ENCODE peak calls at places on chromosomes 6 and 20, in seven cellular contexts. One of them, this sample, is unnamed.

GRCh38 chr6:156731436-156731835 is 45.7 kb upstream of the ARID1B start:
- DNase-seq in breast epithelium: no peak
- DNase-seq in left lung: no peak
- DNase-seq in HepG2: no peak
- DNase-seq in CD8-positive, alpha-beta T cell: no peak
- DNase-seq in keratinocyte: no peak
- DNase-seq in hepatocyte: no peak
- DNase-seq in this sample: no peak

GRCh38 chr6:72422126-72422680 is 199.7 kb upstream of the KCNQ5 start:
- DNase-seq in breast epithelium: no peak
- DNase-seq in left lung: no peak
- DNase-seq in HepG2: no peak
- DNase-seq in CD8-positive, alpha-beta T cell: no peak
- DNase-seq in keratinocyte: peak
- DNase-seq in hepatocyte: no peak
- DNase-seq in this sample: no peak

GRCh38 chr20:62277253-62277652 is 25.5 kb upstream of the ADRM1 start:
- DNase-seq in breast epithelium: no peak
- DNase-seq in left lung: no peak
- DNase-seq in HepG2: no peak
- DNase-seq in CD8-positive, alpha-beta T cell: no peak
- DNase-seq in keratinocyte: no peak
- DNase-seq in hepatocyte: no peak
- DNase-seq in this sample: no peak

GRCh38 chr20:23106271-23106851 is 20.2 kb upstream of the CD93 start:
- DNase-seq in breast epithelium: no peak
- DNase-seq in left lung: no peak
- DNase-seq in HepG2: no peak
- DNase-seq in CD8-positive, alpha-beta T cell: no peak
- DNase-seq in keratinocyte: no peak
- DNase-seq in hepatocyte: no peak
- DNase-seq in this sample: no peak

GRCh38 chr6:44034391-44034861 is 92.8 kb downstream of the MRPL14 start:
- DNase-seq in breast epithelium: no peak
- DNase-seq in left lung: no peak
- DNase-seq in HepG2: no peak
- DNase-seq in CD8-positive, alpha-beta T cell: no peak
- DNase-seq in keratinocyte: no peak
- DNase-seq in hepatocyte: no peak
- DNase-seq in this sample: no peak

GRCh38 chr20:35312348-35312747 is 20.1 kb upstream of the FAM83C start:
- DNase-seq in breast epithelium: no peak
- DNase-seq in left lung: no peak
- DNase-seq in HepG2: peak
- DNase-seq in CD8-positive, alpha-beta T cell: no peak
- DNase-seq in keratinocyte: no peak
- DNase-seq in hepatocyte: no peak
- DNase-seq in this sample: no peak

GRCh38 chr6:18016133-18016532 is 28.7 kb upstream of the KIF13A start:
- DNase-seq in breast epithelium: no peak
- DNase-seq in left lung: no peak
- DNase-seq in HepG2: no peak
- DNase-seq in CD8-positive, alpha-beta T cell: no peak
- DNase-seq in keratinocyte: peak
- DNase-seq in hepatocyte: no peak
- DNase-seq in this sample: no peak

GRCh38 chr20:1802385-1803215 is 92.6 kb upstream of the SIRPA start:
- DNase-seq in breast epithelium: no peak
- DNase-seq in left lung: peak
- DNase-seq in HepG2: peak
- DNase-seq in CD8-positive, alpha-beta T cell: peak
- DNase-seq in keratinocyte: no peak
- DNase-seq in hepatocyte: peak
- DNase-seq in this sample: no peak

GRCh38 chr6:52544325-52545022 is 32.4 kb downstream of the TRAM2 start:
- DNase-seq in breast epithelium: no peak
- DNase-seq in left lung: no peak
- DNase-seq in HepG2: peak
- DNase-seq in CD8-positive, alpha-beta T cell: no peak
- DNase-seq in keratinocyte: no peak
- DNase-seq in hepatocyte: no peak
- DNase-seq in this sample: no peak

GRCh38 chr6:104705095-104705707 is 154.5 kb downstream of the HACE1 start:
- DNase-seq in breast epithelium: no peak
- DNase-seq in left lung: no peak
- DNase-seq in HepG2: no peak
- DNase-seq in CD8-positive, alpha-beta T cell: peak
- DNase-seq in keratinocyte: peak
- DNase-seq in hepatocyte: no peak
- DNase-seq in this sample: no peak

GRCh38 chr6:148887181-148887580 is 140.4 kb downstream of the UST start:
- DNase-seq in breast epithelium: peak
- DNase-seq in left lung: no peak
- DNase-seq in HepG2: no peak
- DNase-seq in CD8-positive, alpha-beta T cell: no peak
- DNase-seq in keratinocyte: no peak
- DNase-seq in hepatocyte: no peak
- DNase-seq in this sample: no peak

GRCh38 chr6:56593801-56594318 is 48.8 kb downstream of the DST start:
- DNase-seq in breast epithelium: no peak
- DNase-seq in left lung: no peak
- DNase-seq in HepG2: no peak
- DNase-seq in CD8-positive, alpha-beta T cell: no peak
- DNase-seq in keratinocyte: no peak
- DNase-seq in hepatocyte: no peak
- DNase-seq in this sample: no peak
- TF ChIP-seq CTCF in breast epithelium: no peak
- TF ChIP-seq CTCF in left lung: no peak
- TF ChIP-seq CTCF in HepG2: no peak
- TF ChIP-seq CTCF in CD8-positive, alpha-beta T cell: no peak
- TF ChIP-seq CTCF in keratinocyte: no peak
- TF ChIP-seq CTCF in hepatocyte: no peak
- TF ChIP-seq CTCF in this sample: no peak

GRCh38 chr6:34867484-34867883 is 20.4 kb downstream of the TAF11 start:
- DNase-seq in breast epithelium: no peak
- DNase-seq in left lung: no peak
- DNase-seq in HepG2: peak
- DNase-seq in CD8-positive, alpha-beta T cell: no peak
- DNase-seq in keratinocyte: no peak
- DNase-seq in hepatocyte: no peak
- DNase-seq in this sample: no peak
- TF ChIP-seq CTCF in breast epithelium: no peak
- TF ChIP-seq CTCF in left lung: no peak
- TF ChIP-seq CTCF in HepG2: peak
- TF ChIP-seq CTCF in CD8-positive, alpha-beta T cell: no peak
- TF ChIP-seq CTCF in keratinocyte: peak
- TF ChIP-seq CTCF in hepatocyte: no peak
- TF ChIP-seq CTCF in this sample: no peak

DNA sequence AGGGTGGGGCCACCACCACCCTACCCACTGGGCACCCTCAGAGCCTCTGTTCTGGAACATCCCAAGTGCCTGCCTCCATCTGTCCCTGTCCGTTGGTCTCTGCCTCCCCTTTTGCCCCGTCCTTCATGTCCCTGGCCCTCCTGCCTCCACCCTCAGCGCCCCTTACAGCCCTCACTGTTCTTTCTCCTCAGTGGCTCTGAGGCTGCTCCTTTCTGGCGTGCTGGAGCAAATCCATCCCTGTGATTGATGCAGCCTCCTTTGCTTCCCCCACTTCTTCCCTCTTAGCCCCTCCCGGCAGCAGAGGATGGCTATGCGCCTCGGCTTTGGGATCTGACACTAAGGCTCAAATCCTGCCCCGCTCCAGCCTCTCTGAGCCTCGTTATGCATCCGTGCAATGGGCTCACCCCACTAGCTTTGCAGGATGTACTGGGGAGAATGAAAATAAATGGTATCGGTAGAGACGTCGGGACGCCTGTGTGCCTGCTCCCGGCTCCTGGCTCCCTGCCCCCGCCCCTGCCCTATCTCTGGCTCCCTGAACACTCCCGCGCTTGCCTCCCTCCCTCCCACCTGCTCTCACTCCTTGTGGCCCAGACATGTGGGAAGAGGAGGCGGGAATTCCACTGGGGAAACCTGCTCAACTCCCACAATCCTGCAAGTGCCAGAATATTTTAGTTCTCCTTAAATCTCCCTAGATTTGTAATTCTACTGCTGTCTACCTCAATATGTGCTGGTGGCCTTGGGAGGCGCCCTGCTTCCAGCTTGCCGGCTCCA is 13.1 kb downstream of the VSTM2L start:
- DNase-seq in breast epithelium: no peak
- DNase-seq in left lung: no peak
- DNase-seq in HepG2: peak
- DNase-seq in CD8-positive, alpha-beta T cell: no peak
- DNase-seq in keratinocyte: no peak
- DNase-seq in hepatocyte: no peak
- DNase-seq in this sample: no peak
- TF ChIP-seq CTCF in breast epithelium: no peak
- TF ChIP-seq CTCF in left lung: no peak
- TF ChIP-seq CTCF in HepG2: peak
- TF ChIP-seq CTCF in CD8-positive, alpha-beta T cell: no peak
- TF ChIP-seq CTCF in keratinocyte: peak
- TF ChIP-seq CTCF in hepatocyte: no peak
- TF ChIP-seq CTCF in this sample: no peak

DNA sequence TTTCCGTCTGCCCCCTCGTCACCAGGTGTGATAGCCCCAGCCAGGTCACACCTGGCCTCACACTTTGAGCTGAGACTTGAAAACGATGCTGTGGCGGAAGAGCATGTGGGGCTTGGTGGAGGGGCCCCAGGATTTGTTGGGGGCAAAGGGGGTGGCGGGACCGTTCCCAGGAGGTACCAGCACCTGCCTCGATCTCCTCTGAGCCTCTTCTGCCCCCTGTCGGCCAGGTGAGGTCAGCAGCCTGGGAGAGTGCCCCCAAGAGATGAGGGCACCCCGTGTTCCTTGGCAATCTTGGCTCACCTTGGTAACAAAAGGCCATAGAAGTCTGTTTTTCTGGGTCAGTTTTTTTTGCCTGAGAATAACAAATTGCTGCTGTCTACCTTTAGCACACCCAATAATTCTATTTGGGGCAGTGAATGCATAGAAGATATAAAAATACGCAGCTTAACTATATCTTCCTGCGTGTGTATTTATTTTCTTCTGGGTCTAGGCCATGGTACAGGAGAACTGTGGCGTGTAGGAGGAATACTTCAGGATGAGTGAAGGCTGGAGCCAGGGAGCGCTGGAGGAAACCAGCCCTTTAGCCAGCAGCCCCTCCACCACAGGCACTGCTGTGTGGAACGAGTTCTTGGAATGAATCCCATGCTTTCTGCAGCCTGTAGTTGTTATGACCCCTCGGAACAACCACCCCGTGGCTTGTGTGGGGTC is 25.2 kb downstream of the SPATA2 start:
- DNase-seq in breast epithelium: no peak
- DNase-seq in left lung: no peak
- DNase-seq in HepG2: no peak
- DNase-seq in CD8-positive, alpha-beta T cell: no peak
- DNase-seq in keratinocyte: no peak
- DNase-seq in hepatocyte: no peak
- DNase-seq in this sample: peak
- TF ChIP-seq CTCF in breast epithelium: no peak
- TF ChIP-seq CTCF in left lung: peak
- TF ChIP-seq CTCF in HepG2: peak
- TF ChIP-seq CTCF in CD8-positive, alpha-beta T cell: no peak
- TF ChIP-seq CTCF in keratinocyte: peak
- TF ChIP-seq CTCF in hepatocyte: no peak
- TF ChIP-seq CTCF in this sample: no peak

DNA sequence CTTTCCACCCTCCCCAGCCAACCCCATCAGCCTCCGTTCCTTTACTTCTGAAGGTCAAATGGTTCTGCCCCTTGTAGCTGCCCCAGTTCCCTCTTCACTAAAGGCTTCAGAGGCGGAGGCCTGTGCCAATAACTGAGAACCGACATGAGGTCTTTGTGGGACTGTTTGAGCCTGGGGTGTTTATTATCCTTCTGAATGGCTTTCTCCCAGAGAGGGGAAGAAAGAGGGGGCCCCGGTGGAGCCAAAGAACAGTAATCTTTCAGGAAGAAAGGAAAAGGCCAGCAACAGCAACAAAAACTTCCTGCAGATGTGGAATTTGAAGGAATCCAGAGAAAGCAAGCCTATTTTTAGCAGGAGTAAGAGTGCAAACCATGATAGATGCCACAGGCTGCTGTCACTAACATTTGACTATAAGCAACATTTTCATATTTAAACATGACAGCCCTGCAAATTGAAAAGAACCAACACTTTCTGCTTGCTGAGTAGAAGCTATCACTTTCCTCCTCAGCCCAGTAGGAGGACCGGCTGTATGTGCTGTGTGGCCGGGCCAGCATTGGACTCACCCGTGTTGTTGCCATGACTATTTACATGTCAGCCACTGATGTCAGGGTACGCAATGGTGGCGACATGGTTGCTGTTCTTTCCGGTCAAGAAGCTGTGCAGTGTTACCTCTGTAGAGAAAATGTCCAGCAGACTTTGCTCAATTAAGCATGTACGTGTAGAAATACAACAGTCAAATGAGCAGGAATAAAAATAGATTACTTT is 121.3 kb downstream of the SOBP start:
- DNase-seq in breast epithelium: no peak
- DNase-seq in left lung: no peak
- DNase-seq in HepG2: no peak
- DNase-seq in CD8-positive, alpha-beta T cell: no peak
- DNase-seq in keratinocyte: no peak
- DNase-seq in hepatocyte: no peak
- DNase-seq in this sample: no peak
- TF ChIP-seq CTCF in breast epithelium: no peak
- TF ChIP-seq CTCF in left lung: no peak
- TF ChIP-seq CTCF in HepG2: no peak
- TF ChIP-seq CTCF in CD8-positive, alpha-beta T cell: no peak
- TF ChIP-seq CTCF in keratinocyte: no peak
- TF ChIP-seq CTCF in hepatocyte: no peak
- TF ChIP-seq CTCF in this sample: no peak

DNA sequence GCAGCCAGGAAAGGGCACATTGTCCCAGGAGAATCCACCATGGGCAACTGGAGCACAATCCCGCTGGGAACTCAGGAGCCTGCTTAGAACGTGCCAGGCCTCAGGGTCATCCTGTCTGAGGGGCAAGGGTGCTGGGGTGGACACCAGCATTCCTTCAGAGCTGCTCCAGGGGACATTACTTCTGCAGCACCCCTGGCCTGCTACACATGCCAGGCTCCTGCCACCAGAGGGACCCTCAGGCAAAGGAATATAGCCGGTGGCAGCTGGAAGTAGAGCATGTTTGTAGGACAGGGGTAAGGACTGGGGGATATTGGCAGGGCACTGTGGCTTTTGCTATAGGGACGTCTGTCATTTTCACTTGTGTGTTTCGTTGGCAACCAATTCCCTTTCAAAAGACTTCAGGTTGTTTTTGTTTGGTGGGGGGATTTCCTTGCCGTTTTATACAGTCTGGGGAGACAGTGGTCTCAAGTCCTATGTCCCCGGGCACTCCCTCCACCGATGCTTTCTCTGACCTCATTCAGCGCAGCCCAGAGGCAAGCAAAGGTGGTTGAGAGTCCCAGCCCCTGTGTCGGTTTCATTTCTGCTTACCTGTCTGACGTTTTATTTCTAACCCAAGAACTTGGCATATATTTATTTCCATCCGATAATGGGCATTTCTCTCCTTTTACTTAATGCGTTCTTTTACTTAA is 130.8 kb downstream of the JPH2 start:
- DNase-seq in breast epithelium: peak
- DNase-seq in left lung: peak
- DNase-seq in HepG2: peak
- DNase-seq in CD8-positive, alpha-beta T cell: peak
- DNase-seq in keratinocyte: no peak
- DNase-seq in hepatocyte: peak
- DNase-seq in this sample: no peak
- TF ChIP-seq CTCF in breast epithelium: no peak
- TF ChIP-seq CTCF in left lung: peak
- TF ChIP-seq CTCF in HepG2: peak
- TF ChIP-seq CTCF in CD8-positive, alpha-beta T cell: peak
- TF ChIP-seq CTCF in keratinocyte: peak
- TF ChIP-seq CTCF in hepatocyte: peak
- TF ChIP-seq CTCF in this sample: no peak